ENCODE peak calls at places on chromosomes 7 and 10, in eight cellular contexts. T, Q, G, U, I, N, K and O are unnamed samples.

GRCh38 chr10:82888809-82889455 is 1013.9 kb downstream of the NRG3 start:
- DNase-seq in T (no peak), Q (peak), G (peak), U (no peak), I (no peak), N (no peak), K (no peak), O (peak)

GRCh38 chr10:90887555-90887954 is 15.8 kb downstream of the RPP30 start:
- DNase-seq in T (no peak), Q (no peak), G (no peak), U (no peak), I (no peak), N (no peak), K (peak), O (no peak)

GRCh38 chr10:101291254-101292193 is 62.3 kb upstream of the LBX1 start:
- DNase-seq in T (no peak), Q (peak), G (peak), U (peak), I (peak), N (peak), K (peak), O (peak)

GRCh38 chr10:17038627-17039026 is 91.0 kb downstream of the CUBN start:
- DNase-seq in T (no peak), Q (no peak), G (no peak), U (peak), I (no peak), N (no peak), K (no peak), O (no peak)

GRCh38 chr7:100141554-100141949 is 7.2 kb upstream of the LAMTOR4 start:
- DNase-seq in T (no peak), Q (no peak), G (no peak), U (no peak), I (no peak), N (no peak), K (no peak), O (no peak)

GRCh38 chr10:79319372-79319771 is 27.9 kb upstream of the PPIF start:
- DNase-seq in T (no peak), Q (no peak), G (no peak), U (no peak), I (no peak), N (no peak), K (no peak), O (no peak)

GRCh38 chr7:163971-164881 is 28.1 kb upstream of the FAM20C start:
- DNase-seq in T (no peak), Q (no peak), G (peak), U (no peak), I (peak), N (no peak), K (no peak), O (no peak)

GRCh38 chr7:137681657-137682562 is 164.9 kb downstream of the DGKI start:
- DNase-seq in T (peak), Q (no peak), G (no peak), U (peak), I (no peak), N (peak), K (no peak), O (no peak)

GRCh38 chr10:91352760-91353159 is 57.4 kb upstream of the HECTD2 start:
- DNase-seq in T (no peak), Q (no peak), G (no peak), U (no peak), I (no peak), N (no peak), K (no peak), O (no peak)

GRCh38 chr7:154387252-154387651 is 335.1 kb downstream of the DPP6 start:
- DNase-seq in T (no peak), Q (no peak), G (no peak), U (no peak), I (no peak), N (no peak), K (no peak), O (no peak)

GRCh38 chr7:150514748-150515222 is at the start of gene GIMAP7:
- DNase-seq in T (no peak), Q (no peak), G (no peak), U (no peak), I (peak), N (no peak), K (peak), O (no peak)

GRCh38 chr7:28348631-28349030 is 63.7 kb upstream of the CREB5 start:
- DNase-seq in T (peak), Q (no peak), G (peak), U (no peak), I (no peak), N (no peak), K (no peak), O (no peak)

GRCh38 chr10:126245501-126245900 is 142.8 kb downstream of the ADAM12 start:
- DNase-seq in T (no peak), Q (no peak), G (no peak), U (no peak), I (no peak), N (no peak), K (no peak), O (no peak)

GRCh38 chr7:87517136-87517805 is 41.8 kb upstream of the ABCB4 start:
- DNase-seq in T (peak), Q (no peak), G (no peak), U (peak), I (no peak), N (no peak), K (no peak), O (no peak)

GRCh38 chr7:37081436-37081835 is 357.1 kb upstream of the AOAH start:
- DNase-seq in T (peak), Q (no peak), G (no peak), U (peak), I (no peak), N (no peak), K (peak), O (no peak)

GRCh38 chr10:28564905-28565304 is 32.0 kb downstream of the WAC start:
- DNase-seq in T (no peak), Q (no peak), G (no peak), U (peak), I (peak), N (no peak), K (no peak), O (no peak)

GRCh38 chr7:107208046-107208458 is 39.2 kb downstream of the HBP1 start:
- DNase-seq in T (no peak), Q (no peak), G (no peak), U (peak), I (no peak), N (no peak), K (no peak), O (no peak)

GRCh38 chr10:80324086-80324485 is 32.5 kb downstream of the DYDC1 start:
- DNase-seq in T (peak), Q (no peak), G (no peak), U (peak), I (peak), N (peak), K (no peak), O (no peak)

GRCh38 chr10:1047937-1048336 is 982 bp downstream of the IDI1 start:
- DNase-seq in T (no peak), Q (peak), G (no peak), U (no peak), I (peak), N (no peak), K (peak), O (no peak)

GRCh38 chr10:99234067-99234738 is 1.4 kb downstream of the HPSE2 start:
- DNase-seq in T (no peak), Q (peak), G (peak), U (peak), I (peak), N (no peak), K (peak), O (peak)

GRCh38 chr7:98230746-98231471 is 19.7 kb downstream of the BHLHA15 start:
- DNase-seq in T (no peak), Q (no peak), G (peak), U (no peak), I (no peak), N (no peak), K (no peak), O (peak)

GRCh38 chr10:26840938-26841732 is 19.6 kb downstream of the ABI1 start:
- DNase-seq in T (no peak), Q (no peak), G (no peak), U (peak), I (no peak), N (no peak), K (no peak), O (no peak)

GRCh38 chr7:19017374-19017773 is 100.1 kb downstream of the TWIST1 start:
- DNase-seq in T (no peak), Q (peak), G (no peak), U (no peak), I (no peak), N (no peak), K (no peak), O (no peak)

GRCh38 chr10:31770307-31770902 is 158.2 kb downstream of the ARHGAP12 start:
- DNase-seq in T (peak), Q (peak), G (peak), U (peak), I (peak), N (no peak), K (peak), O (peak)

GRCh38 chr7:18570441-18570840 is 74.9 kb downstream of the HDAC9 start:
- DNase-seq in T (no peak), Q (no peak), G (no peak), U (no peak), I (no peak), N (no peak), K (no peak), O (no peak)